ENCODE peak calls at places on chromosomes 11 and 22, in eight cellular contexts. F is aorta; S is gastrocnemius medialis; H is neural progenitor cell; I is AG04450; L is CD8-positive, alpha-beta memory T cell; P is naive thymus-derived CD4-positive, alpha-beta T cell; U is ovary. O is an unnamed sample. For H3K27me3, the result is how much of the 10 kb centered on the place peaks cover.

GRCh38 chr11:31821779-31822574 is 10.9 kb upstream of the PAX6 start:
- DNase-seq in F (no peak), S (no peak), H (peak), I (no peak), L (no peak), P (no peak), U (no peak), O (no peak)

GRCh38 chr11:110199184-110199981 is 97.0 kb downstream of the RDX start:
- DNase-seq in F (no peak), S (no peak), H (peak), I (no peak), L (no peak), P (no peak), U (no peak), O (peak)

GRCh38 chr11:74546752-74547151 is 45.6 kb upstream of the POLD3 start:
- DNase-seq in F (no peak), S (no peak), H (no peak), I (no peak), L (no peak), P (no peak), U (no peak), O (no peak)

GRCh38 chr22:30396871-30397655 is at the start of gene SEC14L2:
- DNase-seq in F (peak), S (peak), H (peak), I (no peak), L (peak), P (peak), U (peak), O (peak)

GRCh38 chr11:19727246-19727645 is 14.6 kb downstream of the NAV2 start:
- DNase-seq in F (peak), S (no peak), H (no peak), I (peak), L (no peak), P (no peak), U (no peak), O (no peak)

GRCh38 chr11:118438314-118438931 is 2.1 kb downstream of the KMT2A start:
- DNase-seq in F (peak), S (peak), H (peak), I (peak), L (peak), P (peak), U (peak), O (no peak)

GRCh38 chr11:124793466-124794278 is 6.5 kb downstream of the MSANTD2 start:
- DNase-seq in F (no peak), S (no peak), H (peak), I (no peak), L (no peak), P (peak), U (no peak), O (no peak)

GRCh38 chr11:59654893-59655292 is 13.9 kb downstream of the PATL1 start:
- DNase-seq in F (no peak), S (no peak), H (no peak), I (no peak), L (no peak), P (no peak), U (no peak), O (no peak)

GRCh38 chr22:18064636-18065035 is 13.2 kb upstream of the PEX26 start:
- DNase-seq in F (no peak), S (no peak), H (no peak), I (no peak), L (no peak), P (no peak), U (no peak), O (no peak)

GRCh38 chr11:102603091-102603490 is 22.0 kb downstream of the MMP20 start:
- DNase-seq in F (no peak), S (no peak), H (peak), I (peak), L (no peak), P (no peak), U (no peak), O (no peak)

GRCh38 chr22:29268511-29269229 is 602 bp downstream of the EWSR1 start:
- DNase-seq in F (peak), S (no peak), H (peak), I (peak), L (peak), P (peak), U (peak), O (peak)

GRCh38 chr22:46857142-46857825 is 94.8 kb downstream of the TBC1D22A start:
- DNase-seq in F (no peak), S (no peak), H (no peak), I (no peak), L (no peak), P (no peak), U (no peak), O (no peak)

GRCh38 chr11:130131957-130132850 is 27.4 kb upstream of the ST14 start:
- DNase-seq in F (no peak), S (no peak), H (peak), I (peak), L (peak), P (peak), U (peak), O (peak)

GRCh38 chr11:102138223-102138622 is 28.0 kb downstream of the YAP1 start:
- DNase-seq in F (no peak), S (no peak), H (no peak), I (no peak), L (no peak), P (no peak), U (no peak), O (no peak)

GRCh38 chr22:22609271-22609670 is 35.1 kb upstream of the GGTLC2 start:
- DNase-seq in F (no peak), S (no peak), H (no peak), I (no peak), L (no peak), P (no peak), U (no peak), O (no peak)

GRCh38 chr11:68780829-68781228 is 29.5 kb upstream of the TESMIN start:
- DNase-seq in F (no peak), S (no peak), H (peak), I (no peak), L (no peak), P (no peak), U (no peak), O (peak)

GRCh38 chr22:17773606-17774205 is 563 bp downstream of the BID start:
- DNase-seq in F (peak), S (no peak), H (peak), I (no peak), L (peak), P (no peak), U (no peak), O (no peak)

GRCh38 chr11:30561691-30562412 is 24.3 kb downstream of the MPPED2 start:
- DNase-seq in F (no peak), S (no peak), H (no peak), I (no peak), L (no peak), P (no peak), U (no peak), O (no peak)

GRCh38 chr11:64787526-64788320 is 9.4 kb upstream of the SF1 start:
- DNase-seq in F (peak), S (no peak), H (peak), I (no peak), L (peak), P (peak), U (peak), O (peak)

GRCh38 chr11:91230647-91231046 is 994.0 kb upstream of the FAT3 start:
- DNase-seq in F (no peak), S (no peak), H (no peak), I (no peak), L (no peak), P (no peak), U (no peak), O (no peak)

GRCh38 chr11:48116843-48117242 is 99.8 kb upstream of the OR4B1 start:
- DNase-seq in F (no peak), S (no peak), H (peak), I (no peak), L (no peak), P (no peak), U (no peak), O (no peak)

GRCh38 chr11:115469361-115469760 is 34.9 kb downstream of the CADM1 start:
- DNase-seq in F (no peak), S (no peak), H (no peak), I (no peak), L (no peak), P (no peak), U (no peak), O (no peak)

GRCh38 chr22:39873963-39874362 is 19.6 kb downstream of the ENTHD1 start:
- DNase-seq in F (no peak), S (no peak), H (no peak), I (no peak), L (no peak), P (no peak), U (no peak), O (no peak)

GRCh38 chr11:77884186-77884828 is 63.4 kb downstream of the AAMDC start:
- DNase-seq in F (no peak), S (no peak), H (no peak), I (peak), L (no peak), P (no peak), U (no peak), O (no peak)

GRCh38 chr11:57124912-57125311 is 56.8 kb upstream of the LRRC55 start:
- DNase-seq in F (no peak), S (no peak), H (peak), I (no peak), L (no peak), P (no peak), U (no peak), O (no peak)

GRCh38 chr11:8266246-8267241 is 2.9 kb upstream of the LMO1 start:
- DNase-seq in F (no peak), S (no peak), H (no peak), I (no peak), L (no peak), P (no peak), U (no peak), O (no peak)

GRCh38 chr11:13983081-13983751 is 20.7 kb downstream of the SPON1 start:
- DNase-seq in F (peak), S (no peak), H (no peak), I (no peak), L (no peak), P (no peak), U (peak), O (no peak)

GRCh38 chr11:111727431-111727830 is 38.8 kb downstream of the PPP2R1B start:
- DNase-seq in F (no peak), S (no peak), H (no peak), I (no peak), L (no peak), P (no peak), U (no peak), O (no peak)

GRCh38 chr11:111730031-111730430 is 36.2 kb downstream of the PPP2R1B start:
- DNase-seq in F (no peak), S (no peak), H (no peak), I (no peak), L (no peak), P (no peak), U (no peak), O (no peak)

GRCh38 chr11:111730871-111731591 is 35.2 kb downstream of the PPP2R1B start:
- DNase-seq in F (no peak), S (peak), H (no peak), I (no peak), L (no peak), P (no peak), U (no peak), O (no peak)

GRCh38 chr11:111731839-111732238 is 34.4 kb downstream of the PPP2R1B start:
- DNase-seq in F (no peak), S (no peak), H (no peak), I (no peak), L (no peak), P (no peak), U (no peak), O (no peak)

DNA sequence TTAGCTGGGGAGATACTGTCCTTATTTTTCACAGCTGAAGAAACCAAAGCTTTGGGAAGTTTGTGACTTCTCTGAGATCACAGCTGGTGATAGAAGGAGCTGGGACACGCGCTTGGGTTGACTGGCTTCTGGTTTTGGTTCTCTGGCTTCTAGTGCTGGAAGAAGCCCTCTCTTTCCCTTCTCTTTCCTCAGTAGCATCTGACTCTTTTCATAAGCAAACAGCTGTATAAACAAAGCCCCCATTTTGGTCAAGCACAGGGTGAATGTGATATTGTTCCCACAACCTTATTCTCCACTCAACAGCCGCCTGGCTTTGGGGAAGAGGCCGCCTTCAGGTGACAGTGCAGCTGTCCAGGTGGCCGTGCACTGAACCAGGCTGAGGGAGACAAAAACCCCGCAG is 36.7 kb downstream of the PPP2R1B start:
- DNase-seq in F (no peak), S (no peak), H (no peak), I (no peak), L (no peak), P (no peak), U (no peak), O (no peak)
- H3K27ac ChIP-seq in F (no peak), S (peak), H (no peak), I (peak), L (no peak), P (no peak), U (peak), O (peak)

GRCh38 chr11:10892250-10892649 is 34.4 kb upstream of the ZBED5 start:
- DNase-seq in F (no peak), S (no peak), H (no peak), I (no peak), L (no peak), P (no peak), U (no peak), O (no peak)
- H3K27me3 ChIP-seq in F (under half), S (under half), H (under half), I (under half), L (under half), P (under half), U (under half), O (under half)

DNA sequence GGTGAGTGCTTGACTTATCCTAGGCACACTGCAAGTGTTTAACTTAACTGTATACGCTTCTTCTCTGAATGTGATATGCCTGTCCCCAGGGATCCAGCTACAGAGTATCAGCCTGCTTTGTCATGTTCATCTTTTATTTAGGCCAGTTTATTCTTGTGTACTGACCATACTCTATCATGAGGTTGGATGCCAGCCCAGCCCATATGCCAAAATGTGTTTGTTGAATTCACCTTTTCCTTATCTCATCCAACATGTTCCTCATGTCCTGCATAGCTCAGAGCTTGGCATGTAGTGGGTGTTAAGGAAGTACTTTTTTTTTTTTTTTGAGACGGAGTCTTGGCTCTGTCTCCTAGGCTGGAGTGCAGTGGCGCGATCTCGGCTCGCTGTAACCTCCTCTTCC is 116.2 kb downstream of the NCAM1 start:
- DNase-seq in F (no peak), S (no peak), H (no peak), I (no peak), L (no peak), P (no peak), U (no peak), O (no peak)
- H3K27ac ChIP-seq in F (no peak), S (no peak), H (no peak), I (no peak), L (no peak), P (no peak), U (no peak), O (peak)

DNA sequence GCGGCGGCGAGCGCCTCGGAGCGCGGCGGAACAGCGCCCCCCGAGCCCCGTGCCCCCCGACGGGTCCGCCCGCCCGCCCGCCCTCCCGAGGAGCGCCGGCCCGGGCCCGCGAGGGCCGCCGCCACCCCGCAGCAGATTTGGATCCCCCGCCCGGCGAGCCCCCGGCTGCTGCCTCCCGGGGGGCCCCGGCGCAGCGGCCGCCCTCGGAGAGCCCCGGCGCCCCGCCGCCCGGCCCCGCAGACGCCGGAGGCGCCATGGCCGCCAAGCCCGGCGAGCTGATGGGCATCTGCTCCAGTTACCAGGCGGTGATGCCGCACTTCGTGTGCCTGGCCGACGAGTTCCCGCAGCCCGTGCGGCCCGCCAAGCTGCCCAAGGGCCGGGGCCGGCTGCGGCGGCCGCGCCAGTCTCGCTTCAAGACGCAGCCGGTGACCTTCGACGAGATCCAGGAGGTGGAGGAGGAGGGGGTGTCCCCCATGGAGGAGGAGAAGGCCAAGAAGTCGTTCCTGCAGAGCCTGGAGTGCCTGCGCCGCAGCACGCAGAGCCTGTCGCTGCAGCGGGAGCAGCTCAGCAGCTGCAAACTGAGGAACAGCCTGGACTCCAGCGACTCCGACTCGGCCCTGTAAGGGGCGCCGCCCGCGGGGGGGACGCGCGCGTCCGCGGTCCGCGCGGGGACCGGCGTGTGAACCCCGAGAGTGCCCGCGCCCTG is 367 bp downstream of the C11orf96 start:
- DNase-seq in F (no peak), S (no peak), H (peak), I (no peak), L (no peak), P (no peak), U (peak), O (no peak)
- H3K27me3 ChIP-seq in F (under half), S (under half), H (half or more), I (under half), L (under half), P (under half), U (under half), O (under half)

GRCh38 chr11:12862761-12863469 is 146.2 kb upstream of the RASSF10 start:
- DNase-seq in F (no peak), S (no peak), H (peak), I (peak), L (no peak), P (no peak), U (peak), O (no peak)
- H3K27ac ChIP-seq in F (no peak), S (peak), H (peak), I (peak), L (no peak), P (no peak), U (no peak), O (peak)

DNA sequence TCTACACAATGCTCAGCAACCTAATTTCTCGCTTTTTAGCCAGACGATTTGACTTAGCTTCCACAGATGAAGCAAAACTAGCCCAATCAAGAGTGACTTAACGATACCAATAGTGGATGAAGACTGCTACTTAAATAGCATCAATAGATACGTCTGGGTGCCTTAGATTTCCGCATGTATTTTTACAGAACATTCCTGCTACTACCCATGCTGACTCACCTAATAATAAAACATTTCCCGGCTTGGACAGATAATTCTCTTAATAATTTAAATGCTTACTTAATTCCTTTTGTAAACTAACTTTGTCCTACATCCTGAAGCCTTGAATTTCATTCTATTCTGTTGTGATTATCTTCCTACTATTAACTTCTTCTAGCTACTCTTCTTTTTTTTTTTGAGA is 5.2 kb upstream of the LAYN start:
- DNase-seq in F (no peak), S (no peak), H (no peak), I (no peak), L (no peak), P (no peak), U (no peak), O (no peak)
- H3K27me3 ChIP-seq in F (under half), S (under half), H (half or more), I (under half), L (under half), P (under half), U (under half), O (under half)